ENCODE peak calls at places on chromosome 14, in seven cellular contexts. One of them, this sample, is unnamed.

GRCh38 chr14:51211149-51211548 is 28.9 kb upstream of the TMX1 start:
- DNase-seq in breast epithelium: no peak
- DNase-seq in tibial artery: no peak
- DNase-seq in adrenal gland: no peak
- DNase-seq in ascending aorta: no peak
- DNase-seq in MM.1S: no peak
- DNase-seq in neural progenitor cell: no peak
- DNase-seq in this sample: peak; percentile 24

GRCh38 chr14:98984027-98984718 is 287.8 kb downstream of the BCL11B start:
- DNase-seq in tibial artery: no peak
- DNase-seq in adrenal gland: no peak
- DNase-seq in MM.1S: no peak
- DNase-seq in breast epithelium: no peak
- DNase-seq in ascending aorta: no peak
- DNase-seq in neural progenitor cell: no peak
- DNase-seq in this sample: no peak

GRCh38 chr14:100540141-100540925 is 46.9 kb downstream of the BEGAIN start:
- DNase-seq in breast epithelium: no peak
- DNase-seq in tibial artery: no peak
- DNase-seq in ascending aorta: peak; percentile 47
- DNase-seq in neural progenitor cell: peak; percentile 51
- DNase-seq in MM.1S: no peak
- DNase-seq in adrenal gland: no peak
- DNase-seq in this sample: peak; percentile 64

GRCh38 chr14:59913187-59913586 is 6.8 kb upstream of the LRRC9 start:
- DNase-seq in tibial artery: no peak
- DNase-seq in breast epithelium: no peak
- DNase-seq in adrenal gland: no peak
- DNase-seq in MM.1S: no peak
- DNase-seq in ascending aorta: no peak
- DNase-seq in neural progenitor cell: no peak
- DNase-seq in this sample: no peak

GRCh38 chr14:38143651-38144505 is 63.8 kb upstream of the SSTR1 start:
- DNase-seq in breast epithelium: no peak
- DNase-seq in ascending aorta: no peak
- DNase-seq in MM.1S: no peak
- DNase-seq in adrenal gland: no peak
- DNase-seq in neural progenitor cell: no peak
- DNase-seq in tibial artery: no peak
- DNase-seq in this sample: no peak

GRCh38 chr14:77965050-77965449 is 165.1 kb downstream of the ADCK1 start:
- DNase-seq in adrenal gland: no peak
- DNase-seq in tibial artery: no peak
- DNase-seq in ascending aorta: no peak
- DNase-seq in breast epithelium: no peak
- DNase-seq in MM.1S: no peak
- DNase-seq in neural progenitor cell: no peak
- DNase-seq in this sample: no peak

GRCh38 chr14:102799684-102800562 is 22.7 kb downstream of the TRAF3 start:
- DNase-seq in neural progenitor cell: no peak
- DNase-seq in MM.1S: no peak
- DNase-seq in tibial artery: peak; percentile 13
- DNase-seq in ascending aorta: no peak
- DNase-seq in adrenal gland: no peak
- DNase-seq in breast epithelium: peak; percentile 41
- DNase-seq in this sample: no peak

GRCh38 chr14:68790656-68791077 is 2.2 kb downstream of the ZFP36L1 start:
- DNase-seq in breast epithelium: peak; percentile 21
- DNase-seq in MM.1S: no peak
- DNase-seq in neural progenitor cell: no peak
- DNase-seq in ascending aorta: no peak
- DNase-seq in adrenal gland: peak; percentile 30
- DNase-seq in tibial artery: no peak
- DNase-seq in this sample: no peak

GRCh38 chr14:51682411-51682810 is 30.7 kb downstream of the FRMD6 start:
- DNase-seq in tibial artery: no peak
- DNase-seq in ascending aorta: no peak
- DNase-seq in adrenal gland: no peak
- DNase-seq in MM.1S: no peak
- DNase-seq in neural progenitor cell: no peak
- DNase-seq in breast epithelium: no peak
- DNase-seq in this sample: no peak

GRCh38 chr14:51182166-51182565 is 57.9 kb upstream of the TMX1 start:
- DNase-seq in tibial artery: no peak
- DNase-seq in adrenal gland: no peak
- DNase-seq in breast epithelium: no peak
- DNase-seq in MM.1S: no peak
- DNase-seq in ascending aorta: no peak
- DNase-seq in neural progenitor cell: no peak
- DNase-seq in this sample: no peak

GRCh38 chr14:104977008-104977680 is 1.0 kb downstream of the AHNAK2 start:
- DNase-seq in tibial artery: no peak
- DNase-seq in ascending aorta: no peak
- DNase-seq in neural progenitor cell: no peak
- DNase-seq in breast epithelium: no peak
- DNase-seq in adrenal gland: no peak
- DNase-seq in MM.1S: no peak
- DNase-seq in this sample: peak; percentile 14

GRCh38 chr14:31420013-31420318 is 384 bp downstream of the HEATR5A start:
- DNase-seq in ascending aorta: peak; percentile 76
- DNase-seq in adrenal gland: peak; percentile 73
- DNase-seq in MM.1S: peak; percentile 33
- DNase-seq in breast epithelium: peak; percentile 23
- DNase-seq in tibial artery: peak; percentile 33
- DNase-seq in neural progenitor cell: peak; percentile 86
- DNase-seq in this sample: peak; percentile 30

GRCh38 chr14:53542692-53543091 is 389.6 kb upstream of the DDHD1 start:
- DNase-seq in MM.1S: no peak
- DNase-seq in tibial artery: no peak
- DNase-seq in ascending aorta: peak; percentile 64
- DNase-seq in neural progenitor cell: no peak
- DNase-seq in breast epithelium: peak; percentile 20
- DNase-seq in adrenal gland: peak; percentile 67
- DNase-seq in this sample: peak; percentile 12

GRCh38 chr14:95338436-95338835 is 18.7 kb upstream of the CLMN start:
- DNase-seq in MM.1S: no peak
- DNase-seq in ascending aorta: no peak
- DNase-seq in tibial artery: no peak
- DNase-seq in neural progenitor cell: no peak
- DNase-seq in breast epithelium: no peak
- DNase-seq in adrenal gland: no peak
- DNase-seq in this sample: no peak

GRCh38 chr14:57058319-57058718 is 210.4 kb downstream of the EXOC5 start:
- DNase-seq in neural progenitor cell: no peak
- DNase-seq in breast epithelium: no peak
- DNase-seq in ascending aorta: no peak
- DNase-seq in adrenal gland: no peak
- DNase-seq in MM.1S: no peak
- DNase-seq in tibial artery: no peak
- DNase-seq in this sample: no peak

GRCh38 chr14:74380845-74381244 is 32.6 kb downstream of the VRTN start:
- DNase-seq in MM.1S: no peak
- DNase-seq in adrenal gland: no peak
- DNase-seq in ascending aorta: no peak
- DNase-seq in neural progenitor cell: no peak
- DNase-seq in breast epithelium: no peak
- DNase-seq in tibial artery: no peak
- DNase-seq in this sample: no peak

GRCh38 chr14:42174357-42174756 is 567.7 kb downstream of the LRFN5 start:
- DNase-seq in tibial artery: no peak
- DNase-seq in adrenal gland: no peak
- DNase-seq in breast epithelium: no peak
- DNase-seq in neural progenitor cell: no peak
- DNase-seq in ascending aorta: no peak
- DNase-seq in MM.1S: no peak
- DNase-seq in this sample: no peak

GRCh38 chr14:96351986-96352385 is 11.2 kb downstream of the ATG2B start:
- DNase-seq in ascending aorta: no peak
- DNase-seq in adrenal gland: no peak
- DNase-seq in MM.1S: no peak
- DNase-seq in breast epithelium: no peak
- DNase-seq in tibial artery: no peak
- DNase-seq in neural progenitor cell: no peak
- DNase-seq in this sample: no peak

GRCh38 chr14:105855893-105856675 is 329.7 kb downstream of the TMEM121 start:
- DNase-seq in ascending aorta: no peak
- DNase-seq in tibial artery: no peak
- DNase-seq in neural progenitor cell: no peak
- DNase-seq in adrenal gland: peak; percentile 9
- DNase-seq in breast epithelium: no peak
- DNase-seq in MM.1S: no peak
- DNase-seq in this sample: peak; percentile 6

GRCh38 chr14:91899777-91900176 is 32.4 kb upstream of the TC2N start:
- DNase-seq in ascending aorta: no peak
- DNase-seq in MM.1S: no peak
- DNase-seq in tibial artery: no peak
- DNase-seq in breast epithelium: no peak
- DNase-seq in adrenal gland: no peak
- DNase-seq in neural progenitor cell: no peak
- DNase-seq in this sample: no peak
- H3K4me1 ChIP-seq in ascending aorta: peaks cover 72% of the 10 kb centered on the region
- H3K4me1 ChIP-seq in MM.1S: no peaks in the 10 kb centered on the region
- H3K4me1 ChIP-seq in tibial artery: peaks cover 65% of the 10 kb centered on the region
- H3K4me1 ChIP-seq in breast epithelium: peaks cover 5% of the 10 kb centered on the region
- H3K4me1 ChIP-seq in adrenal gland: no peaks in the 10 kb centered on the region
- H3K4me1 ChIP-seq in neural progenitor cell: no peaks in the 10 kb centered on the region
- H3K4me1 ChIP-seq in this sample: no peaks in the 10 kb centered on the region

DNA sequence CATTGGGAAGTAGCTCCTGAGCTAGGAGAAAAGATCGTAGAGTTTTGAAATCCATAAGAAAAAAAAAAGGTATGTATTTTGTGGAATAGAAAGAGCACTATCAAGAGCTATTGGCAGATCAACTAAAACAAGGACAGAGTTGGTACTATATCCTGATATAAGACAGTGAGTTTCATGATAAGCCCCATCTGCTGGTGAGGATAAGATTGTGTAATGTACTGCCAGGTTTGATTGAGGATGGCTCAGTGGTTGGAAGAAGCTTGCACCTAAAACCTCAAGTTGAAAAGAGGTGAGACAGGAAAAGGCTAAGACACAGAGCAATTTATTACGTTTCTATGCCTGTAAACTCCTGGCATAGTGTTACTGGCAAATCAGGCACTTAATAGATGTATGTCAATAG is 525.6 kb downstream of the FLRT2 start:
- DNase-seq in neural progenitor cell: peak; percentile 35
- DNase-seq in tibial artery: no peak
- DNase-seq in adrenal gland: no peak
- DNase-seq in breast epithelium: no peak
- DNase-seq in MM.1S: no peak
- DNase-seq in ascending aorta: no peak
- DNase-seq in this sample: no peak
- TF ChIP-seq CTCF in neural progenitor cell: peak; percentile 43
- TF ChIP-seq CTCF in tibial artery: no peak
- TF ChIP-seq CTCF in adrenal gland: no peak
- TF ChIP-seq CTCF in breast epithelium: no peak
- TF ChIP-seq CTCF in MM.1S: peak; percentile 13
- TF ChIP-seq CTCF in ascending aorta: no peak
- TF ChIP-seq CTCF in this sample: peak; percentile 17

GRCh38 chr14:32514236-32514635 is 185.1 kb downstream of the AKAP6 start:
- DNase-seq in adrenal gland: no peak
- DNase-seq in neural progenitor cell: no peak
- DNase-seq in tibial artery: no peak
- DNase-seq in ascending aorta: no peak
- DNase-seq in breast epithelium: no peak
- DNase-seq in MM.1S: no peak
- DNase-seq in this sample: no peak
- H3K4me1 ChIP-seq in adrenal gland: peaks cover 18% of the 10 kb centered on the region
- H3K4me1 ChIP-seq in neural progenitor cell: no peaks in the 10 kb centered on the region
- H3K4me1 ChIP-seq in tibial artery: peaks cover 27% of the 10 kb centered on the region
- H3K4me1 ChIP-seq in ascending aorta: peaks cover 22% of the 10 kb centered on the region
- H3K4me1 ChIP-seq in breast epithelium: no peaks in the 10 kb centered on the region
- H3K4me1 ChIP-seq in MM.1S: no peaks in the 10 kb centered on the region
- H3K4me1 ChIP-seq in this sample: no peaks in the 10 kb centered on the region

GRCh38 chr14:91714805-91715204 is 17.1 kb downstream of the CATSPERB start:
- DNase-seq in breast epithelium: no peak
- DNase-seq in adrenal gland: no peak
- DNase-seq in tibial artery: no peak
- DNase-seq in ascending aorta: no peak
- DNase-seq in MM.1S: no peak
- DNase-seq in neural progenitor cell: peak; percentile 7
- DNase-seq in this sample: no peak
- TF ChIP-seq CTCF in breast epithelium: no peak
- TF ChIP-seq CTCF in adrenal gland: no peak
- TF ChIP-seq CTCF in tibial artery: no peak
- TF ChIP-seq CTCF in ascending aorta: no peak
- TF ChIP-seq CTCF in MM.1S: no peak
- TF ChIP-seq CTCF in neural progenitor cell: peak; percentile 20
- TF ChIP-seq CTCF in this sample: peak; percentile 5